ENCODE peak calls at places on chromosomes 12 and 14, in ten cellular contexts. G is GM23248, E is right atrium auricular region, Z is tibial artery, L is cardiac muscle cell, D is cardiac fibroblast, H is body of pancreas, I is heart right ventricle, S is fibroblast of lung, A is psoas muscle. B is an unnamed sample.

GRCh38 chr12:114694436-114695304 is 10.7 kb upstream of the TBX3 start:
- DNase-seq in S (no peak), D (no peak), I (no peak), G (no peak), H (no peak), A (no peak), E (no peak), L (no peak), Z (no peak), B (no peak)

GRCh38 chr14:59869381-59870255 is 958 bp downstream of the RTN1 start:
- DNase-seq in G (peak), E (no peak), A (no peak), D (no peak), H (no peak), L (peak), S (no peak), Z (no peak), I (no peak), B (no peak)

GRCh38 chr12:111396726-111397445 is 8.8 kb upstream of the SH2B3 start:
- DNase-seq in A (peak), H (peak), D (peak), I (peak), G (peak), Z (peak), S (peak), E (peak), L (peak), B (peak)

GRCh38 chr12:130686511-130686981 is 29.6 kb downstream of the RIMBP2 start:
- DNase-seq in Z (no peak), L (no peak), H (peak), A (no peak), G (no peak), S (no peak), E (no peak), I (no peak), D (no peak), B (no peak)

GRCh38 chr12:95445884-95446482 is 28.0 kb upstream of the METAP2 start:
- DNase-seq in Z (no peak), L (no peak), G (no peak), E (no peak), I (no peak), S (no peak), A (no peak), H (no peak), D (no peak), B (no peak)

GRCh38 chr12:131203666-131204415 is 250.1 kb downstream of the ADGRD1 start:
- DNase-seq in A (no peak), H (no peak), Z (peak), S (no peak), G (no peak), I (no peak), L (no peak), D (no peak), E (peak), B (no peak)

GRCh38 chr12:91804533-91804932 is 341.1 kb downstream of the BTG1 start:
- DNase-seq in L (no peak), G (no peak), H (no peak), Z (no peak), S (no peak), I (no peak), E (no peak), D (no peak), A (no peak), B (no peak)

GRCh38 chr14:49615776-49616175 is 4.7 kb downstream of the RPL36AL start:
- DNase-seq in I (no peak), H (no peak), E (no peak), L (no peak), D (peak), Z (no peak), G (no peak), S (no peak), A (no peak), B (no peak)

GRCh38 chr12:68012712-68013111 is 23.5 kb downstream of the IFNG-AS1 start:
- DNase-seq in G (peak), I (no peak), H (no peak), A (no peak), S (no peak), D (no peak), E (no peak), Z (no peak), L (no peak), B (no peak)

GRCh38 chr14:91947196-91948184 is at the start of gene FBLN5:
- DNase-seq in G (peak), A (peak), H (peak), Z (peak), E (peak), L (peak), S (peak), I (peak), D (peak), B (no peak)

GRCh38 chr12:57793920-57794319 is 11.3 kb downstream of the TSFM start:
- DNase-seq in S (peak), Z (no peak), G (peak), H (no peak), I (no peak), A (no peak), L (no peak), D (peak), E (no peak), B (no peak)
- H3K4me3 ChIP-seq in S (no peak), Z (no peak), G (peak), H (no peak), I (no peak), A (no peak), L (no peak), D (no peak), E (no peak), B (no peak)

GRCh38 chr12:120439646-120440247 is 1.8 kb downstream of the COX6A1 start:
- DNase-seq in I (peak), L (peak), Z (no peak), S (peak), H (peak), G (peak), E (no peak), A (peak), D (peak), B (peak)

GRCh38 chr12:120445911-120446909 is at the start of the genes GATC and TRIAP1:
- DNase-seq in L (peak), Z (peak), A (peak), S (peak), H (peak), G (peak), E (peak), D (peak), I (peak), B (peak)

GRCh38 chr12:120447992-120448391 is 1.7 kb downstream of the GATC start:
- DNase-seq in L (no peak), D (no peak), I (no peak), A (no peak), Z (no peak), G (no peak), H (no peak), E (no peak), S (no peak), B (no peak)

DNA sequence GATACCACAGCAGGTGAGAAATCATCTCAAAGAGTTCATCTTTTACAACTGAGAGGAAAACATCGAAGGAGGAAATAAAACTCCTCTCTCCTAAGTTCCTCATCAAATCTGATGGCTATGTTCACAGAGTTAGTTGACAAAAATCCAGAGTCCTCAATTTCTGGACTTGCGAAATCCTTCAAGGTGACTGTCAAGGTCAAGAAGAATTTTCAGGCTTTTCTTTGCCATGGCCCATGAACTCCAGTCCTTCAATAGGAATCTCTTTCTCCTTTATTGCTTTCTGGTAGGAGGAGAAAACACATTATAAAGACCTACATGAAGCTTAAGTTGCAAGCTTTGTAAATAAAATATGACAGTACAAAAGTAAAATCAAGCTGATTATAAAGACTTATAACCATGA is 1.5 kb downstream of the TRIAP1 start:
- DNase-seq in L (no peak), I (no peak), Z (no peak), E (no peak), H (no peak), A (no peak), D (no peak), S (no peak), G (no peak), B (no peak)
- H3K4me3 ChIP-seq in L (no peak), I (no peak), Z (no peak), E (no peak), H (no peak), A (no peak), D (no peak), S (no peak), G (peak), B (no peak)

GRCh38 chr12:132492522-132492921 is 2.6 kb downstream of the FBRSL1 start:
- DNase-seq in G (no peak), E (no peak), Z (no peak), I (no peak), S (no peak), H (peak), A (no peak), L (no peak), D (no peak), B (no peak)
- H3K4me3 ChIP-seq in G (no peak), E (no peak), Z (no peak), I (no peak), S (no peak), H (no peak), A (peak), L (no peak), D (no peak), B (peak)

GRCh38 chr12:21499765-21500164 is 1.7 kb downstream of the RECQL start:
- DNase-seq in I (no peak), E (no peak), Z (no peak), D (no peak), A (no peak), L (no peak), H (no peak), G (no peak), S (no peak), B (no peak)
- H3K4me3 ChIP-seq in I (peak), E (no peak), Z (peak), D (peak), A (peak), L (no peak), H (no peak), G (peak), S (peak), B (no peak)

GRCh38 chr14:65170318-65170717 is 68.0 kb upstream of the MAX start:
- DNase-seq in I (no peak), G (no peak), E (no peak), L (no peak), D (no peak), A (no peak), H (no peak), S (no peak), Z (no peak), B (no peak)
- H3K4me3 ChIP-seq in I (peak), G (peak), E (no peak), L (no peak), D (no peak), A (peak), H (no peak), S (no peak), Z (no peak), B (peak)

DNA sequence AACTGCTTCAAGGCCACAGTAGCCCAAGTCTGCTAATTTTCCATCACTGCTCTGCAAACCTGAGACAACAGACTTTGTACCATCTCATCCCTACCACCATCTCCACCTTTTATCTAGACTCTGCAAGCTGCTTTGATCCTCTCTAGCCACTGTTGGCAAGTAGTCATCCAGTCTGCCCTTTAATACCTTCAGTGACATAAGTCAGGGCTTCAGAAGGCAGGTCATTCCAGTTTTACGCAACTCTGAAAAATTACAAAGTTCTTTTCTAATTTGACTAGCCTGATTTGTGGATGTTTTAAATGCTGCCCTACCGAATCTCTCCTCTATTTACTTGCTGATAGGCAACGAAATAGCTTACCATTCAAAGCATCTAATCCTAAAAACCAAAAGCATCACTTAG is 2.8 kb downstream of the FERMT2 start:
- DNase-seq in G (no peak), I (no peak), S (no peak), E (no peak), D (no peak), H (no peak), Z (no peak), A (no peak), L (no peak), B (no peak)
- H3K4me3 ChIP-seq in G (peak), I (peak), S (peak), E (no peak), D (peak), H (no peak), Z (peak), A (peak), L (peak), B (no peak)

GRCh38 chr12:6202846-6203245 is 2.6 kb downstream of the CD9 start:
- DNase-seq in S (no peak), E (no peak), G (no peak), L (no peak), D (no peak), I (no peak), H (no peak), Z (no peak), A (no peak), B (no peak)

GRCh38 chr12:6205144-6205539 is 4.9 kb downstream of the CD9 start:
- DNase-seq in G (no peak), E (no peak), I (peak), S (no peak), D (peak), H (no peak), A (peak), Z (peak), L (peak), B (no peak)

GRCh38 chr12:6206327-6206726 is 6.1 kb downstream of the CD9 start:
- DNase-seq in E (no peak), I (no peak), L (no peak), D (no peak), H (no peak), Z (no peak), S (no peak), A (no peak), G (no peak), B (no peak)

GRCh38 chr12:6205761-6206160 is 5.6 kb downstream of the CD9 start:
- DNase-seq in G (no peak), A (no peak), L (no peak), I (no peak), E (no peak), Z (no peak), S (no peak), D (no peak), H (no peak), B (no peak)

GRCh38 chr12:6204533-6205143 is 4.4 kb downstream of the CD9 start:
- DNase-seq in Z (no peak), G (no peak), S (no peak), A (no peak), E (no peak), I (no peak), H (no peak), L (no peak), D (peak), B (no peak)
- H3K4me3 ChIP-seq in Z (peak), G (no peak), S (no peak), A (peak), E (no peak), I (no peak), H (no peak), L (no peak), D (no peak), B (no peak)

GRCh38 chr12:57851552-57852186 is 5.1 kb upstream of the CTDSP2 start:
- DNase-seq in S (no peak), I (no peak), D (no peak), G (no peak), L (no peak), H (no peak), Z (no peak), E (no peak), A (no peak), B (no peak)
- H3K4me3 ChIP-seq in S (no peak), I (no peak), D (no peak), G (no peak), L (no peak), H (no peak), Z (peak), E (no peak), A (peak), B (no peak)